ENCODE peak calls at places on chromosomes 1 and 21, in nine cellular contexts. F is activated CD4-positive, CD25-positive, alpha-beta regulatory T cell; P is lower lobe of right lung; C is RWPE1; J is activated T-cell treated with anti-CD3 and anti-CD28 coated beads for 1 hour; R is T-helper 1 cell; A is NCI-H345; K is NCI-H510A treated with DMSO at 0.1 percent for 48 hours; V is upper lobe of left lung. E is an unnamed sample.

GRCh38 chr21:27300770-27301169 is 333.9 kb upstream of the ADAMTS5 start:
- DNase-seq in A (no peak), F (no peak), R (no peak), C (no peak), V (no peak), P (no peak), J (no peak), K (no peak), E (no peak)

GRCh38 chr1:179318501-179318900 is 24.9 kb downstream of the SOAT1 start:
- DNase-seq in R (no peak), J (no peak), C (no peak), P (no peak), K (no peak), A (no peak), F (no peak), V (no peak), E (no peak)

GRCh38 chr1:22889213-22889827 is 83.3 kb downstream of the LACTBL1 start:
- DNase-seq in A (peak), J (no peak), P (no peak), V (no peak), R (no peak), K (no peak), C (peak), F (no peak), E (no peak)

GRCh38 chr1:84428220-84428619 is 29.9 kb downstream of the DNASE2B start:
- DNase-seq in J (no peak), V (no peak), R (no peak), C (no peak), A (no peak), F (no peak), P (no peak), K (peak), E (no peak)

GRCh38 chr1:66317156-66317543 is 216.8 kb upstream of the SGIP1 start:
- DNase-seq in K (no peak), J (no peak), C (no peak), R (no peak), A (no peak), P (no peak), F (no peak), V (no peak), E (no peak)

GRCh38 chr1:78060857-78061563 is 15.2 kb downstream of the GIPC2 start:
- DNase-seq in C (no peak), V (no peak), R (no peak), J (no peak), P (no peak), A (no peak), F (no peak), K (no peak), E (no peak)

GRCh38 chr21:15015622-15016471 is 49.0 kb downstream of the NRIP1 start:
- DNase-seq in F (no peak), C (peak), V (no peak), P (no peak), K (no peak), R (no peak), J (no peak), A (no peak), E (no peak)

GRCh38 chr1:6465461-6466005 is 440 bp downstream of the TNFRSF25 start:
- DNase-seq in R (no peak), F (no peak), A (no peak), J (peak), V (no peak), K (peak), P (no peak), C (no peak), E (no peak)

GRCh38 chr1:151540021-151540981 is at the start of gene TUFT1:
- DNase-seq in C (peak), J (peak), F (peak), K (peak), R (peak), A (peak), P (peak), V (peak), E (peak)

GRCh38 chr21:44901391-44902074 is 19.2 kb downstream of the ITGB2 start:
- DNase-seq in C (no peak), V (no peak), F (no peak), J (no peak), P (peak), R (no peak), K (no peak), A (no peak), E (no peak)